ENCODE peak calls at places on chromosomes 2 and 18, in six cellular contexts. One of them, this sample, is unnamed.

GRCh38 chr2:235829726-235830125 is 335.9 kb downstream of the AGAP1 start:
- DNase-seq in mesothelial cell of epicardium: no peak
- DNase-seq in nephron progenitor cell: no peak
- DNase-seq in T-helper 2 cell: no peak
- DNase-seq in HCEC 1CT: no peak
- DNase-seq in ovary: no peak
- DNase-seq in this sample: no peak

GRCh38 chr18:907171-907879 is 2.7 kb downstream of the ADCYAP1 start:
- DNase-seq in mesothelial cell of epicardium: no peak
- DNase-seq in nephron progenitor cell: peak
- DNase-seq in T-helper 2 cell: no peak
- DNase-seq in HCEC 1CT: no peak
- DNase-seq in ovary: no peak
- DNase-seq in this sample: no peak

GRCh38 chr2:86584164-86584913 is 21.1 kb upstream of the CHMP3 start:
- DNase-seq in mesothelial cell of epicardium: no peak
- DNase-seq in nephron progenitor cell: no peak
- DNase-seq in T-helper 2 cell: no peak
- DNase-seq in HCEC 1CT: no peak
- DNase-seq in ovary: no peak
- DNase-seq in this sample: no peak

GRCh38 chr18:58584219-58585127 is 44.4 kb downstream of the ALPK2 start:
- DNase-seq in mesothelial cell of epicardium: no peak
- DNase-seq in nephron progenitor cell: no peak
- DNase-seq in T-helper 2 cell: no peak
- DNase-seq in HCEC 1CT: peak
- DNase-seq in ovary: no peak
- DNase-seq in this sample: peak

GRCh38 chr18:41134426-41134825 is 820.6 kb upstream of the PIK3C3 start:
- DNase-seq in mesothelial cell of epicardium: no peak
- DNase-seq in nephron progenitor cell: no peak
- DNase-seq in T-helper 2 cell: no peak
- DNase-seq in HCEC 1CT: no peak
- DNase-seq in ovary: no peak
- DNase-seq in this sample: peak

GRCh38 chr2:15119722-15120175 is 441.4 kb downstream of the NBAS start:
- DNase-seq in mesothelial cell of epicardium: no peak
- DNase-seq in nephron progenitor cell: no peak
- DNase-seq in T-helper 2 cell: no peak
- DNase-seq in HCEC 1CT: no peak
- DNase-seq in ovary: no peak
- DNase-seq in this sample: no peak

GRCh38 chr2:127897531-127898187 is 11.9 kb upstream of the AMMECR1L start:
- DNase-seq in mesothelial cell of epicardium: no peak
- DNase-seq in nephron progenitor cell: no peak
- DNase-seq in T-helper 2 cell: no peak
- DNase-seq in HCEC 1CT: no peak
- DNase-seq in ovary: no peak
- DNase-seq in this sample: no peak

GRCh38 chr2:75010571-75010970 is 52.1 kb downstream of the POLE4 start:
- DNase-seq in mesothelial cell of epicardium: no peak
- DNase-seq in nephron progenitor cell: no peak
- DNase-seq in T-helper 2 cell: no peak
- DNase-seq in HCEC 1CT: no peak
- DNase-seq in ovary: no peak
- DNase-seq in this sample: no peak

GRCh38 chr2:177604291-177605065 is 211.9 kb downstream of the AGPS start:
- DNase-seq in mesothelial cell of epicardium: no peak
- DNase-seq in nephron progenitor cell: peak
- DNase-seq in T-helper 2 cell: no peak
- DNase-seq in HCEC 1CT: peak
- DNase-seq in ovary: peak
- DNase-seq in this sample: peak

GRCh38 chr18:79738565-79739439 is 58.9 kb upstream of the KCNG2 start:
- DNase-seq in mesothelial cell of epicardium: no peak
- DNase-seq in nephron progenitor cell: no peak
- DNase-seq in T-helper 2 cell: no peak
- DNase-seq in HCEC 1CT: no peak
- DNase-seq in ovary: no peak
- DNase-seq in this sample: no peak

GRCh38 chr2:225009768-225010167 is 32.5 kb downstream of the DOCK10 start:
- DNase-seq in mesothelial cell of epicardium: no peak
- DNase-seq in nephron progenitor cell: no peak
- DNase-seq in T-helper 2 cell: no peak
- DNase-seq in HCEC 1CT: peak
- DNase-seq in ovary: no peak
- DNase-seq in this sample: peak

GRCh38 chr2:239780236-239780997 is 244.7 kb downstream of the NDUFA10 start:
- DNase-seq in mesothelial cell of epicardium: no peak
- DNase-seq in nephron progenitor cell: no peak
- DNase-seq in T-helper 2 cell: no peak
- DNase-seq in HCEC 1CT: no peak
- DNase-seq in ovary: no peak
- DNase-seq in this sample: no peak

GRCh38 chr2:12005886-12006681 is 259.7 kb downstream of the LPIN1 start:
- DNase-seq in mesothelial cell of epicardium: no peak
- DNase-seq in nephron progenitor cell: no peak
- DNase-seq in T-helper 2 cell: peak
- DNase-seq in HCEC 1CT: no peak
- DNase-seq in ovary: no peak
- DNase-seq in this sample: no peak

GRCh38 chr2:117523267-117523666 is 291.2 kb upstream of the DDX18 start:
- DNase-seq in mesothelial cell of epicardium: peak
- DNase-seq in nephron progenitor cell: no peak
- DNase-seq in T-helper 2 cell: no peak
- DNase-seq in HCEC 1CT: no peak
- DNase-seq in ovary: no peak
- DNase-seq in this sample: no peak

GRCh38 chr2:241379481-241380480 is 23.7 kb downstream of the FARP2 start:
- DNase-seq in mesothelial cell of epicardium: no peak
- DNase-seq in nephron progenitor cell: no peak
- DNase-seq in T-helper 2 cell: no peak
- DNase-seq in HCEC 1CT: peak
- DNase-seq in ovary: no peak
- DNase-seq in this sample: peak

GRCh38 chr2:158544998-158545397 is 88.2 kb downstream of the PKP4 start:
- DNase-seq in mesothelial cell of epicardium: no peak
- DNase-seq in nephron progenitor cell: no peak
- DNase-seq in T-helper 2 cell: no peak
- DNase-seq in HCEC 1CT: no peak
- DNase-seq in ovary: no peak
- DNase-seq in this sample: no peak

GRCh38 chr2:108612514-108613183 is 78.4 kb downstream of the LIMS1 start:
- DNase-seq in mesothelial cell of epicardium: no peak
- DNase-seq in nephron progenitor cell: no peak
- DNase-seq in T-helper 2 cell: peak
- DNase-seq in HCEC 1CT: no peak
- DNase-seq in ovary: no peak
- DNase-seq in this sample: no peak

GRCh38 chr2:181770145-181770544 is 89.8 kb upstream of the NEUROD1 start:
- DNase-seq in mesothelial cell of epicardium: no peak
- DNase-seq in nephron progenitor cell: no peak
- DNase-seq in T-helper 2 cell: no peak
- DNase-seq in HCEC 1CT: no peak
- DNase-seq in ovary: no peak
- DNase-seq in this sample: no peak

GRCh38 chr18:75757951-75758350 is 330.4 kb upstream of the SMIM21 start:
- DNase-seq in mesothelial cell of epicardium: no peak
- DNase-seq in nephron progenitor cell: no peak
- DNase-seq in T-helper 2 cell: no peak
- DNase-seq in HCEC 1CT: no peak
- DNase-seq in ovary: no peak
- DNase-seq in this sample: no peak

GRCh38 chr2:54589340-54590215 is 133.5 kb downstream of the SPTBN1 start:
- DNase-seq in mesothelial cell of epicardium: no peak
- DNase-seq in nephron progenitor cell: no peak
- DNase-seq in T-helper 2 cell: no peak
- DNase-seq in HCEC 1CT: peak
- DNase-seq in ovary: no peak
- DNase-seq in this sample: peak

GRCh38 chr2:38037325-38037724 is 38.6 kb downstream of the CYP1B1 start:
- DNase-seq in mesothelial cell of epicardium: no peak
- DNase-seq in nephron progenitor cell: no peak
- DNase-seq in T-helper 2 cell: no peak
- DNase-seq in HCEC 1CT: no peak
- DNase-seq in ovary: no peak
- DNase-seq in this sample: no peak

GRCh38 chr2:625415-626135 is 51.6 kb downstream of the TMEM18 start:
- DNase-seq in mesothelial cell of epicardium: no peak
- DNase-seq in nephron progenitor cell: no peak
- DNase-seq in T-helper 2 cell: no peak
- DNase-seq in HCEC 1CT: no peak
- DNase-seq in ovary: no peak
- DNase-seq in this sample: no peak

GRCh38 chr18:37641573-37641972 is 76.0 kb upstream of the CELF4 start:
- DNase-seq in mesothelial cell of epicardium: no peak
- DNase-seq in nephron progenitor cell: no peak
- DNase-seq in T-helper 2 cell: no peak
- DNase-seq in HCEC 1CT: no peak
- DNase-seq in ovary: no peak
- DNase-seq in this sample: no peak

GRCh38 chr2:177393381-177393780 is 808 bp downstream of the AGPS start:
- DNase-seq in mesothelial cell of epicardium: no peak
- DNase-seq in nephron progenitor cell: no peak
- DNase-seq in T-helper 2 cell: peak
- DNase-seq in HCEC 1CT: no peak
- DNase-seq in ovary: no peak
- DNase-seq in this sample: no peak

GRCh38 chr2:221423212-221423804 is 148.8 kb downstream of the EPHA4 start:
- DNase-seq in mesothelial cell of epicardium: no peak
- DNase-seq in nephron progenitor cell: no peak
- DNase-seq in T-helper 2 cell: no peak
- DNase-seq in HCEC 1CT: no peak
- DNase-seq in ovary: no peak
- DNase-seq in this sample: no peak

GRCh38 chr2:191206613-191207471 is 38.4 kb upstream of the MYO1B start:
- DNase-seq in mesothelial cell of epicardium: no peak
- DNase-seq in nephron progenitor cell: no peak
- DNase-seq in T-helper 2 cell: peak
- DNase-seq in HCEC 1CT: no peak
- DNase-seq in ovary: no peak
- DNase-seq in this sample: peak

GRCh38 chr2:7233126-7233525 is 315.9 kb downstream of the RNF144A start:
- DNase-seq in mesothelial cell of epicardium: no peak
- DNase-seq in nephron progenitor cell: no peak
- DNase-seq in T-helper 2 cell: no peak
- DNase-seq in HCEC 1CT: no peak
- DNase-seq in ovary: no peak
- DNase-seq in this sample: no peak

GRCh38 chr2:181656450-181657261 is at the start of gene CERKL:
- DNase-seq in mesothelial cell of epicardium: no peak
- DNase-seq in nephron progenitor cell: peak
- DNase-seq in T-helper 2 cell: no peak
- DNase-seq in HCEC 1CT: peak
- DNase-seq in ovary: no peak
- DNase-seq in this sample: peak

This sample was measured in IMR-90.